ENCODE peak calls at places on chromosomes 5 and 9, in six cellular contexts. V, M, F, Q, P and G are unnamed samples.

GRCh38 chr9:31996331-31996730 is 388.1 kb upstream of the ACO1 start:
- DNase-seq in V (no peak), M (peak; percentile 2), Q (no peak), P (no peak), F (no peak), G (no peak)

GRCh38 chr5:151739939-151740335 is 18.5 kb downstream of the ATOX1 start:
- DNase-seq in M (peak; percentile 90), V (no peak), F (peak; percentile 99), Q (peak; percentile 82), P (peak; percentile 36), G (peak; percentile 93)

GRCh38 chr9:93674580-93675335 is 98.4 kb downstream of the PHF2 start:
- DNase-seq in P (no peak), V (peak; percentile 47), F (no peak), Q (no peak), M (no peak), G (no peak)

GRCh38 chr9:109534151-109534550 is 36.0 kb upstream of the PTPN3 start:
- DNase-seq in Q (no peak), M (no peak), F (no peak), P (no peak), V (no peak), G (no peak)

GRCh38 chr5:175214152-175214551 is 229.8 kb downstream of the DRD1 start:
- DNase-seq in F (peak; percentile 83), Q (peak; percentile 79), M (peak; percentile 13), V (peak; percentile 92), P (peak; percentile 14), G (peak; percentile 91)

GRCh38 chr5:61295365-61295764 is 36.7 kb upstream of the ZSWIM6 start:
- DNase-seq in P (no peak), Q (no peak), M (no peak), V (no peak), F (no peak), G (no peak)

GRCh38 chr9:31799953-31800609 is 584.4 kb upstream of the ACO1 start:
- DNase-seq in F (no peak), P (peak; percentile 66), M (peak; percentile 79), V (no peak), Q (peak; percentile 11), G (no peak)

GRCh38 chr5:106094128-106094726 is 1576.5 kb downstream of the EFNA5 start:
- DNase-seq in F (peak; percentile 1), Q (no peak), M (peak; percentile 13), V (no peak), P (peak; percentile 98), G (no peak)

GRCh38 chr9:113612828-113613227 is 149.3 kb downstream of the RGS3 start:
- DNase-seq in M (no peak), V (no peak), Q (no peak), P (no peak), F (no peak), G (no peak)

GRCh38 chr9:6133346-6134063 is 82.1 kb upstream of the IL33 start:
- DNase-seq in V (no peak), Q (no peak), P (peak; percentile 97), M (peak; percentile 8), F (peak; percentile 56), G (no peak)

GRCh38 chr5:80988419-80988925 is 28.3 kb downstream of the RASGRF2 start:
- DNase-seq in V (no peak), F (no peak), M (no peak), Q (no peak), P (peak; percentile 34), G (no peak)

GRCh38 chr5:150625831-150626746 is 14.4 kb upstream of the SYNPO start:
- DNase-seq in P (no peak), V (no peak), Q (no peak), F (no peak), M (no peak), G (no peak)

GRCh38 chr5:17314907-17315471 is 97.6 kb downstream of the BASP1 start:
- DNase-seq in Q (no peak), F (peak; percentile 55), V (no peak), M (peak; percentile 14), P (no peak), G (peak; percentile 7)

GRCh38 chr5:136356747-136357469 is 8.4 kb downstream of the TRPC7 start:
- DNase-seq in F (no peak), P (no peak), M (no peak), V (no peak), Q (no peak), G (no peak)

GRCh38 chr5:25604682-25605081 is 959.9 kb upstream of the CDH10 start:
- DNase-seq in P (no peak), V (no peak), M (no peak), F (no peak), Q (no peak), G (no peak)

GRCh38 chr9:115276621-115277020 is 158.7 kb upstream of the TNC start:
- DNase-seq in P (peak; percentile 15), V (no peak), F (peak; percentile 53), Q (peak; percentile 31), M (peak; percentile 31), G (no peak)

GRCh38 chr5:41270423-41271251 is 57.3 kb upstream of the C6 start:
- DNase-seq in F (peak; percentile 60), V (peak; percentile 64), M (peak; percentile 87), P (peak; percentile 71), Q (peak; percentile 34), G (peak; percentile 54)

GRCh38 chr9:87148391-87149237 is 201.3 kb upstream of the GAS1 start:
- DNase-seq in F (peak; percentile 81), Q (peak; percentile 67), P (peak; percentile 42), V (peak; percentile 95), M (peak; percentile 77), G (no peak)

GRCh38 chr5:87300744-87301143 is 33.1 kb downstream of the RASA1 start:
- DNase-seq in Q (peak; percentile 95), M (peak; percentile 91), P (peak; percentile 95), F (peak; percentile 89), V (peak; percentile 66), G (peak; percentile 70)

GRCh38 chr9:34989946-34990635 is 546 bp downstream of the DNAJB5 start:
- DNase-seq in P (peak; percentile 58), V (peak; percentile 92), Q (no peak), F (peak; percentile 22), M (peak; percentile 50), G (no peak)

GRCh38 chr9:21414220-21414940 is 5.5 kb downstream of the IFNA8 start:
- DNase-seq in P (no peak), F (no peak), Q (no peak), V (no peak), M (no peak), G (no peak)

GRCh38 chr5:37554938-37555337 is 175.8 kb downstream of the WDR70 start:
- DNase-seq in M (peak; percentile 23), P (peak; percentile 59), F (no peak), V (no peak), Q (no peak), G (no peak)

GRCh38 chr9:36134761-36135505 is 1.6 kb upstream of the GLIPR2 start:
- DNase-seq in Q (no peak), V (no peak), F (no peak), M (no peak), P (no peak), G (no peak)

GRCh38 chr9:127087836-127088235 is 34.6 kb downstream of the ANGPTL2 start:
- DNase-seq in F (no peak), M (no peak), P (no peak), V (peak; percentile 19), Q (no peak), G (no peak)

GRCh38 chr9:16728128-16728505 is 142.4 kb downstream of the BNC2 start:
- DNase-seq in P (no peak), M (no peak), V (no peak), Q (no peak), F (no peak), G (no peak)

GRCh38 chr9:127154390-127155191 is 32.2 kb upstream of the ANGPTL2 start:
- DNase-seq in Q (peak; percentile 68), V (peak; percentile 91), M (peak; percentile 75), P (no peak), F (peak; percentile 73), G (peak; percentile 75)

GRCh38 chr9:85884236-85884635 is 56.7 kb upstream of the NAA35 start:
- DNase-seq in F (peak; percentile 5), P (peak; percentile 52), Q (peak; percentile 1), V (no peak), M (peak; percentile 22), G (peak; percentile 0)

DNA sequence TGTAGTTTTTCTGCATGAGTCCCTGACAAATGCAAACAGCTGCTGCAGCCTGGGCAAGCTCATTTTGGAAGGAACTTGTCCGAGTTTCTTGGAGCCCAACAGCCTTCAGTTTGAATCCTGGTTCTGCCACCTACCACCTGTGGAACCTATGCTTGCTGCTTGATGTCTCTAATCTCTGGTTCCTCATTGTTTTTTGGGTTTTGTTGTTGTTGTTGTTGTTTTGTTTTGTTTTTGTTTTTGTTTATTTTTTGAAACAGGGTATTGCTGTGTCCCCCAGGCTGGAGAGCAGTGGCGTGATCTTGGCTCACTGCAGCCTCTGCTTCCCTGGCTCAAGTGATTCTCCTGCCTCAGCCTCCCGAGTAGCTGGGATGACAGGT is 32.0 kb upstream of the WDR38 start:
- DNase-seq in Q (no peak), V (no peak), F (no peak), P (no peak), M (no peak), G (no peak)
- TF ChIP-seq CTCF in Q (no peak), V (no peak), F (no peak), P (no peak), M (no peak), G (no peak)

DNA sequence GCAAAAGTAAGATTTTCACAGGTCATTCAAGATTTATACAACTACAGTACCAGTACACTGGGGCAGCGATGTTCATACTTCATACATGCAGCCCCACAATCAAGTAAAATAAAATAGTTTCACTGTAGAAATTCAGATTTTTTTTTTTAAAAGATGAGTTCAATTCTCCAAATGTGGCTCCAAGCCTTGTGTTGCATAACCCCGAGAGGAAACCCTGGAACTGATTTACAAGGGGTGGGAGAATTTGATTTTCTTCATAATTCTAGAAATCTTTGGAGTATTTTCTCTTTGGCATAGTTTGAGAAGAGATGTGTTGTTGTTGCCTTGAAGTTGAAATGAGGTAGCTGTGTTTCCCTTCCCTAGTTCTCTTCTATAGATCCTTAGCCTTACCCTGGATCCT is 3.0 kb downstream of the RHOBTB3 start:
- DNase-seq in M (no peak), V (no peak), F (peak; percentile 31), P (no peak), Q (no peak), G (no peak)
- H3K4me3 ChIP-seq in M (peak overlapping the region; percentile 70), V (no peak overlapping the region), F (peak overlapping the region; percentile 85), P (no peak overlapping the region), Q (no peak overlapping the region), G (peak overlapping the region; percentile 4)

GRCh38 chr9:136665111-136665703 is 2.5 kb downstream of the EGFL7 start:
- DNase-seq in M (no peak), V (no peak), P (no peak), F (no peak), Q (no peak), G (no peak)
- TF ChIP-seq CTCF in M (peak; percentile 2), V (no peak), P (peak; percentile 13), F (no peak), Q (peak; percentile 25), G (no peak)

GRCh38 chr5:127806776-127807175 is 103.6 kb downstream of the CCDC192 start:
- DNase-seq in Q (no peak), P (no peak), V (no peak), F (no peak), M (no peak), G (no peak)

GRCh38 chr5:127813633-127814171 is 110.5 kb downstream of the CCDC192 start:
- DNase-seq in M (peak; percentile 90), P (peak; percentile 84), Q (peak; percentile 76), F (peak; percentile 88), V (no peak), G (peak; percentile 71)

GRCh38 chr5:127810707-127811106 is 107.5 kb downstream of the CCDC192 start:
- DNase-seq in V (no peak), Q (no peak), F (no peak), P (no peak), M (no peak), G (no peak)

GRCh38 chr5:127812570-127812969 is 109.4 kb downstream of the CCDC192 start:
- DNase-seq in P (peak; percentile 72), F (no peak), Q (no peak), V (no peak), M (peak; percentile 53), G (no peak)

GRCh38 chr5:127810014-127810413 is 106.8 kb downstream of the CCDC192 start:
- DNase-seq in M (no peak), P (no peak), V (no peak), Q (no peak), F (no peak), G (no peak)
- H3K4me3 ChIP-seq in M (no peak overlapping the region), P (no peak overlapping the region), V (no peak overlapping the region), Q (no peak overlapping the region), F (no peak overlapping the region), G (no peak overlapping the region)